ENCODE peak calls at places on chromosome 14, in four cellular contexts. One of them, this sample, is unnamed.
A peak's percentile ranks its signal among the peaks of the same experiment; 100 is the strongest.

GRCh38 chr14:41022932-41023331 is 583.7 kb upstream of the LRFN5 start:
- DNase-seq in GM12878: no peak
- DNase-seq in HepG2: no peak
- DNase-seq in K562: no peak
- DNase-seq in this sample: no peak

GRCh38 chr14:64198021-64198420 is 96.2 kb downstream of the ESR2 start:
- DNase-seq in HepG2: no peak
- DNase-seq in GM12878: no peak
- DNase-seq in K562: no peak
- DNase-seq in this sample: no peak

GRCh38 chr14:36505892-36506731 is 13.9 kb downstream of the NKX2-1 start:
- DNase-seq in HepG2: no peak
- DNase-seq in K562: no peak
- DNase-seq in GM12878: no peak
- DNase-seq in this sample: peak; percentile 71

GRCh38 chr14:23129759-23130316 is 10.8 kb upstream of the CEBPE start:
- DNase-seq in HepG2: no peak
- DNase-seq in GM12878: no peak
- DNase-seq in K562: no peak
- DNase-seq in this sample: no peak

GRCh38 chr14:23550827-23551265 is 719 bp downstream of the ZFHX2 start:
- DNase-seq in K562: peak; percentile 33
- DNase-seq in HepG2: no peak
- DNase-seq in GM12878: no peak
- DNase-seq in this sample: peak; percentile 59

GRCh38 chr14:54566410-54567223 is at the start of gene SAMD4A:
- DNase-seq in GM12878: no peak
- DNase-seq in K562: peak; percentile 68
- DNase-seq in HepG2: peak; percentile 48
- DNase-seq in this sample: peak; percentile 65

GRCh38 chr14:76780875-76781647 is 19.8 kb downstream of the VASH1 start:
- DNase-seq in HepG2: no peak
- DNase-seq in GM12878: no peak
- DNase-seq in K562: no peak
- DNase-seq in this sample: no peak

GRCh38 chr14:36604757-36605505 is 22.5 kb upstream of the NKX2-8 start:
- DNase-seq in K562: peak; percentile 63
- DNase-seq in HepG2: peak; percentile 93
- DNase-seq in GM12878: no peak
- DNase-seq in this sample: peak; percentile 60

GRCh38 chr14:70771781-70772212 is 37.5 kb downstream of the MAP3K9 start:
- DNase-seq in HepG2: no peak
- DNase-seq in GM12878: no peak
- DNase-seq in K562: no peak
- DNase-seq in this sample: peak; percentile 22

GRCh38 chr14:75456069-75457023 is 28.5 kb downstream of the JDP2 start:
- DNase-seq in K562: no peak
- DNase-seq in GM12878: no peak
- DNase-seq in HepG2: no peak
- DNase-seq in this sample: no peak

GRCh38 chr14:29216774-29217232 is 450.2 kb downstream of the FOXG1 start:
- DNase-seq in HepG2: no peak
- DNase-seq in GM12878: no peak
- DNase-seq in K562: no peak
- DNase-seq in this sample: no peak

GRCh38 chr14:95184413-95184790 is 27.1 kb upstream of the DICER1 start:
- DNase-seq in GM12878: no peak
- DNase-seq in HepG2: no peak
- DNase-seq in K562: no peak
- DNase-seq in this sample: no peak

GRCh38 chr14:50092006-50092555 is 24.3 kb downstream of the VCPKMT start:
- DNase-seq in HepG2: no peak
- DNase-seq in K562: no peak
- DNase-seq in GM12878: no peak
- DNase-seq in this sample: no peak

DNA sequence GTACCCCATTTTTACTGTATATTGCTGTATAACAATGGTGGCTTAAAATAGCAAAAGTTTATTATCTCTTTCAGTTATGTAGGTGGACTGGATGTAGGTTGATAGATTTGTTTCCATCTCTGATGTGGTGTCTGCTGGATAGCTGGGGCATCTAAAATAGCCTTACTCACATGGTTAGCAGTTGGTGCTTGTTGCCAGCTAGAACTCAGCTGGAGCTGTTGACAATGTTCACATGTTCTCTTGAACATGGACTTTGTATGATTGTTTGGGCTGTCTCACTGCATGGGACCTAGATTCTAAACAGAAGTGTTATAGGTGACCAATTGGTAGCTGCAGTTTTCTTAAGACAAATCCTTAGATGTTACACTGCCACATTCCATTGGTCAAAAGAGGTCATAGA is 126.9 kb downstream of the GPHN start:
- DNase-seq in GM12878: no peak
- DNase-seq in HepG2: peak; percentile 21
- DNase-seq in K562: no peak
- DNase-seq in this sample: no peak
- TF ChIP-seq TCF7 in GM12878: no peak
- TF ChIP-seq TCF7 in HepG2: no peak
- TF ChIP-seq TCF7 in K562: no peak
- TF ChIP-seq TCF7 in this sample: no peak

DNA sequence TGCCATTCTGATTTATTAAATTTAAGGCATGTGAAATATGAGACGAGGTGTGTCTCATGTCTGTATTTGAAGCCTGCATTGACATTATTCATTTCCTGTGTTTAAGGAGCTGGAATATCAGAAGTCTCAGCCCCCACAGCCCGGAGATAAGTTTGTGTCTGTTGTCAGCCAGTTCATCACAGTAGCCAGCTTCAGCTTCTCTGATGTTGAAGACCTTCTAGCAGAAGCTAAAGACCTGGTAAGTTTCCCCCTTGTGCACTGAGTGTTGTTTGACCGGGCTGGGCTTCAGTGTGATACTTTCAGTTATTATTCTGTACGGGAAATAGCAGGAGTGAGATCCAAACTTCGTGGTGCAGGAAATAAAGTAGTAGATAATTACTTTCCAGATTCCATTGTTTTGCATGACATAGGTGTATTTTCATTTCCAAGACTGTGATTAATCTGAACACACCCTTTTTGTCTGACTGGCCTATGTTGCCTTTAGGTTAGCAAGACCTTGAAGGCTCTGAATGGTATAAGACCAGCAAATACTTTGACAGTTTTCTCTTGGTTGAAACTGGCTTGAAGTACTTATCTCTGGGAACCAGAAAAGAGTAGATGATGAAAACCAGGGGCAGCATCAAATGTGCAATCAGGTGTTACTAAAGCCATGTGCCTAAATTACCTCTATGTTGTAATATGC is 101.5 kb downstream of the GPR135 start:
- DNase-seq in HepG2: no peak
- DNase-seq in K562: peak; percentile 22
- DNase-seq in GM12878: no peak
- DNase-seq in this sample: no peak
- TF ChIP-seq ATF3 in HepG2: no peak
- TF ChIP-seq ATF3 in K562: no peak
- TF ChIP-seq ATF3 in GM12878: no peak
- TF ChIP-seq ATF3 in this sample: no peak

DNA sequence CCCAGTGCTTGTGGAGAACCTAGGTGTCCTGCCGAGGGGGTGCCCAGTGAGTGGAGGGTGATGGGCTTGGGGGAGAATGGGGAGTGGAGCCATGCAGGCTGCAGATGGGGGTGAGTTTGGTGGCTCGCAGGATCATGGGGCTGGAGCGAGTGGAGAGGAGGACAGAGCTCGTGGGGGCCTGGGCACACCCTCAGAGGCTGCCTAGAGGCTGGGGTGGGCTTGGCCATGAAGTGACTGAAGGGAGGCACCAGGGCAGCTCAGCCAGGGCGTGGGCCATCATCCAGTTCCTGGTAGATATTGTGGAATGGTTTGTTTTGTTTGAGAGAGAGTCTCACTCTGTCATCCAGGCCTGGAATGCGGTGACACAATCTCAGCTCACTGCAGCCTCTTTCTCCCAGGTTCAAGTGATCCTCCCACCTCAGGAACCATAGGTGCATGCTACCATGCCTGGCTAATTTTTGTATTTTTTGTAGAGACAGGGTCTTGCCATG is 43.4 kb upstream of the AMN start:
- DNase-seq in GM12878: no peak
- DNase-seq in K562: no peak
- DNase-seq in HepG2: peak; percentile 44
- DNase-seq in this sample: no peak
- TF ChIP-seq TCF7 in GM12878: no peak
- TF ChIP-seq TCF7 in K562: no peak
- TF ChIP-seq TCF7 in HepG2: no peak
- TF ChIP-seq TCF7 in this sample: no peak

GRCh38 chr14:51094282-51094821 is 553 bp downstream of the TRIM9 start:
- DNase-seq in HepG2: no peak
- DNase-seq in GM12878: no peak
- DNase-seq in K562: no peak
- DNase-seq in this sample: peak; percentile 49
- TF ChIP-seq ATF3 in HepG2: no peak
- TF ChIP-seq ATF3 in GM12878: no peak
- TF ChIP-seq ATF3 in K562: no peak
- TF ChIP-seq ATF3 in this sample: no peak

GRCh38 chr14:68346540-68347232 is 446.2 kb downstream of the ZFP36L1 start:
- DNase-seq in K562: no peak
- DNase-seq in GM12878: no peak
- DNase-seq in HepG2: no peak
- DNase-seq in this sample: no peak
- TF ChIP-seq TCF7 in K562: no peak
- TF ChIP-seq TCF7 in GM12878: no peak
- TF ChIP-seq TCF7 in HepG2: no peak
- TF ChIP-seq TCF7 in this sample: no peak